ENCODE peak calls at places on chromosomes 13 and 19, in six cellular contexts. M, L, O, V, Y and B are unnamed samples.

GRCh38 chr19:34676697-34677385 is at the start of gene SCGB2B2:
- DNase-seq in M (no peak), L (peak; percentile 46), O (no peak), V (no peak), Y (no peak), B (no peak)

GRCh38 chr19:38596057-38596981 is 21.4 kb downstream of the MAP4K1 start:
- DNase-seq in M (no peak), L (peak; percentile 90), O (no peak), V (peak; percentile 29), Y (no peak), B (no peak)

GRCh38 chr13:46896346-46897138 is at the start of gene HTR2A:
- DNase-seq in M (no peak), L (peak; percentile 7), O (peak; percentile 41), V (no peak), Y (peak; percentile 17), B (no peak)

GRCh38 chr13:99176309-99177276 is 24.1 kb upstream of the UBAC2 start:
- DNase-seq in M (no peak), L (peak; percentile 82), O (peak; percentile 31), V (peak; percentile 49), Y (peak; percentile 43), B (peak; percentile 14)

GRCh38 chr13:107450426-107450825 is 764.9 kb downstream of the LIG4 start:
- DNase-seq in M (no peak), L (no peak), O (no peak), V (no peak), Y (peak; percentile 35), B (no peak)

GRCh38 chr13:30805603-30806011 is 70.3 kb downstream of the ALOX5AP start:
- DNase-seq in M (no peak), L (peak; percentile 35), O (peak; percentile 94), V (no peak), Y (peak; percentile 59), B (no peak)

GRCh38 chr19:31511696-31512095 is 162.5 kb upstream of the TSHZ3 start:
- DNase-seq in M (no peak), L (no peak), O (no peak), V (no peak), Y (no peak), B (no peak)

GRCh38 chr19:33303791-33304759 is 1.7 kb upstream of the CEBPA start:
- DNase-seq in M (no peak), L (no peak), O (peak; percentile 20), V (no peak), Y (no peak), B (no peak)

GRCh38 chr19:48170817-48171347 is 402 bp downstream of the ZSWIM9 start:
- DNase-seq in M (no peak), L (no peak), O (no peak), V (no peak), Y (no peak), B (no peak)

GRCh38 chr19:41112728-41113290 is 1.4 kb upstream of the CYP2F1 start:
- DNase-seq in M (no peak), L (no peak), O (no peak), V (no peak), Y (no peak), B (no peak)

GRCh38 chr19:31319465-31319864 is 29.8 kb downstream of the TSHZ3 start:
- DNase-seq in M (no peak), L (no peak), O (no peak), V (no peak), Y (no peak), B (no peak)

GRCh38 chr19:1992759-1993260 is 22.7 kb downstream of the BTBD2 start:
- DNase-seq in M (no peak), L (no peak), O (no peak), V (no peak), Y (no peak), B (no peak)

GRCh38 chr13:95267662-95268369 is 33.4 kb downstream of the ABCC4 start:
- DNase-seq in M (peak; percentile 71), L (no peak), O (no peak), V (peak; percentile 82), Y (peak; percentile 96), B (peak; percentile 92)

GRCh38 chr19:7122701-7123100 is 53.2 kb downstream of the ZNF557 start:
- DNase-seq in M (no peak), L (no peak), O (no peak), V (no peak), Y (no peak), B (no peak)

GRCh38 chr19:19562665-19563347 is 24.7 kb downstream of the CILP2 start:
- DNase-seq in M (no peak), L (no peak), O (no peak), V (no peak), Y (no peak), B (no peak)

GRCh38 chr13:33272531-33273124 is 12.9 kb downstream of the STARD13 start:
- DNase-seq in M (no peak), L (no peak), O (no peak), V (peak; percentile 62), Y (no peak), B (no peak)

GRCh38 chr13:114166381-114167131 is 12.5 kb upstream of the CFAP97D2 start:
- DNase-seq in M (no peak), L (no peak), O (peak; percentile 58), V (no peak), Y (no peak), B (no peak)

GRCh38 chr19:35013047-35013819 is 13.1 kb downstream of the GRAMD1A start:
- DNase-seq in M (no peak), L (peak; percentile 76), O (peak; percentile 57), V (peak; percentile 28), Y (peak; percentile 57), B (peak; percentile 16)

GRCh38 chr13:44368062-44368591 is 5.5 kb upstream of the SERP2 start:
- DNase-seq in M (peak; percentile 26), L (no peak), O (no peak), V (no peak), Y (peak; percentile 71), B (peak; percentile 39)

GRCh38 chr19:42284066-42284501 is 15.0 kb downstream of the CIC start:
- DNase-seq in M (no peak), L (peak; percentile 85), O (peak; percentile 65), V (no peak), Y (peak; percentile 71), B (peak; percentile 59)

GRCh38 chr13:113936566-113936965 is 37.3 kb downstream of the C13orf46 start:
- DNase-seq in M (no peak), L (no peak), O (no peak), V (no peak), Y (no peak), B (no peak)

GRCh38 chr19:41883821-41884733 is 1.1 kb downstream of the ARHGEF1 start:
- DNase-seq in M (peak; percentile 75), L (peak; percentile 97), O (peak; percentile 94), V (peak; percentile 86), Y (peak; percentile 96), B (peak; percentile 97)

GRCh38 chr19:49767967-49768581 is 1.3 kb downstream of the AP2A1 start:
- DNase-seq in M (no peak), L (no peak), O (no peak), V (no peak), Y (no peak), B (no peak)

GRCh38 chr13:89737051-89737450 is 1610.4 kb upstream of the MIR17HG start:
- DNase-seq in M (no peak), L (no peak), O (no peak), V (no peak), Y (no peak), B (no peak)

GRCh38 chr19:2394054-2394668 is 33.2 kb downstream of the TIMM13 start:
- DNase-seq in M (no peak), L (no peak), O (no peak), V (no peak), Y (no peak), B (no peak)

GRCh38 chr13:95931300-95932025 is 121.7 kb downstream of the UGGT2 start:
- DNase-seq in M (no peak), L (no peak), O (no peak), V (no peak), Y (no peak), B (no peak)

GRCh38 chr13:50485979-50486935 is 357.2 kb downstream of the DLEU7 start:
- DNase-seq in M (peak; percentile 40), L (peak; percentile 9), O (no peak), V (peak; percentile 12), Y (peak; percentile 22), B (no peak)

GRCh38 chr13:29472317-29472961 is 123.0 kb downstream of the SLC7A1 start:
- DNase-seq in M (no peak), L (peak; percentile 79), O (no peak), V (peak; percentile 58), Y (peak; percentile 58), B (peak; percentile 61)

GRCh38 chr13:57627663-57628062 is 3.9 kb upstream of the PCDH17 start:
- DNase-seq in M (no peak), L (peak; percentile 50), O (no peak), V (peak; percentile 39), Y (peak; percentile 2), B (peak; percentile 10)
- TF ChIP-seq CTCF in M (peak; percentile 13), L (peak; percentile 68), O (no peak), V (peak; percentile 36), Y (peak; percentile 46), B (peak; percentile 89)

GRCh38 chr19:861756-862528 is 2.5 kb downstream of the CFD start:
- DNase-seq in M (no peak), L (peak; percentile 68), O (no peak), V (peak; percentile 48), Y (no peak), B (no peak)
- TF ChIP-seq CTCF in M (no peak), L (no peak), O (no peak), V (peak; percentile 38), Y (no peak), B (peak; percentile 27)

DNA sequence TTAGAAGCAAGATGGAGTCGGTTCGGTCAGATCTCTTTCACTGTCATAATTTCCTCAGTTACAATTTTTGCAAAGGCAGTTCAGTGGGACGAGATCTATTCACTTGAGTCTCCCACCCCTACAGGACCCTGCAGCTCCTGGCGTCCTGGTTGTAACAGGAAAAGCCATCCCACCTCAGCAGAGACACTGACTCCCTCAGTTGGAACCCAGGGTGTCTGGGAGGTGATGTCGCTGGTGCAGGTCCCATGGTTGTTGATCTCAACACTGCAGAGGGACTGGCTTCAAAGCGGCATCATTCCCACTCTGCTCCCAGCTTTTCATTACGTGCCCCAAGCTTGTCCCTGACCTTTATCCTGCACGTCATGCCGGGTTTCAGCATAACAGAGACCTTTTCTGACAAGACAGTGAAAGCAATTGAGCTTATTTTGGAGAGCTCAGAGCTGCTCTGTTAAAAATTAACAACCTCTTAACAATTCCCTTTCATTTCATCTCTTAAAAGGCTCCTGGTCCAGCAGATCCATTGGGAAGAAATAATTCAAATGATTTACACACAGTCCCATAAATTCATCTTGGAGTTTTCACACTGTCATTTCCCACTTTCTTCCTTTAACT is 17.6 kb upstream of the COG3 start:
- DNase-seq in M (no peak), L (no peak), O (no peak), V (no peak), Y (no peak), B (no peak)
- TF ChIP-seq CTCF in M (no peak), L (no peak), O (no peak), V (no peak), Y (no peak), B (no peak)

GRCh38 chr19:13824703-13825102 is 29.5 kb downstream of the ZSWIM4 start:
- DNase-seq in M (no peak), L (no peak), O (no peak), V (no peak), Y (no peak), B (no peak)

GRCh38 chr19:13819242-13819641 is 24.0 kb downstream of the ZSWIM4 start:
- DNase-seq in M (no peak), L (no peak), O (no peak), V (no peak), Y (no peak), B (no peak)

GRCh38 chr19:13823256-13823655 is 28.0 kb downstream of the ZSWIM4 start:
- DNase-seq in M (no peak), L (no peak), O (no peak), V (no peak), Y (no peak), B (no peak)

GRCh38 chr19:13823901-13824300 is 28.7 kb downstream of the ZSWIM4 start:
- DNase-seq in M (no peak), L (no peak), O (no peak), V (no peak), Y (no peak), B (no peak)

GRCh38 chr19:13821292-13821691 is 26.0 kb downstream of the ZSWIM4 start:
- DNase-seq in M (no peak), L (no peak), O (no peak), V (no peak), Y (no peak), B (no peak)
- TF ChIP-seq CTCF in M (no peak), L (no peak), O (no peak), V (no peak), Y (no peak), B (no peak)